ENCODE peak calls at places on chromosomes 5 and 9, in seven cellular contexts. M, Q, V, K, A, C and R are unnamed samples.

GRCh38 chr5:72608297-72608696 is 101.1 kb upstream of the ZNF366 start:
- DNase-seq in V (peak; percentile 29), C (peak; percentile 43), Q (no peak), K (no peak), M (peak; percentile 73), A (no peak), R (no peak)

GRCh38 chr5:83509535-83509934 is 38.0 kb downstream of the VCAN start:
- DNase-seq in C (peak; percentile 63), M (no peak), K (peak; percentile 57), V (peak; percentile 50), A (no peak), Q (no peak), R (no peak)

GRCh38 chr9:97880336-97880735 is 27.3 kb downstream of the FOXE1 start:
- DNase-seq in V (no peak), A (no peak), M (no peak), Q (peak; percentile 46), C (no peak), K (peak; percentile 8), R (no peak)

GRCh38 chr9:36166150-36166927 is 2.8 kb upstream of the CCIN start:
- DNase-seq in Q (peak; percentile 86), K (peak; percentile 91), C (peak; percentile 87), M (peak; percentile 76), V (peak; percentile 81), A (peak; percentile 94), R (peak; percentile 87)

GRCh38 chr5:90119531-90119940 is 290.0 kb downstream of the CETN3 start:
- DNase-seq in M (no peak), V (no peak), A (no peak), Q (no peak), C (no peak), K (no peak), R (no peak)

GRCh38 chr9:113428062-113428600 is 17.6 kb downstream of the C9orf43 start:
- DNase-seq in A (no peak), K (peak; percentile 33), Q (no peak), M (no peak), C (no peak), V (no peak), R (no peak)

GRCh38 chr5:80399553-80400239 is 8.2 kb upstream of the ZFYVE16 start:
- DNase-seq in C (no peak), K (peak; percentile 76), A (no peak), M (peak; percentile 41), V (no peak), Q (no peak), R (no peak)

GRCh38 chr5:92552206-92553160 is 1028.5 kb downstream of the NR2F1-AS1 start:
- DNase-seq in M (peak; percentile 96), A (no peak), Q (no peak), C (no peak), K (peak; percentile 99), V (peak; percentile 35), R (no peak)

GRCh38 chr5:56607551-56607950 is 207.8 kb upstream of the MAP3K1 start:
- DNase-seq in K (peak; percentile 43), Q (no peak), V (peak; percentile 43), M (peak; percentile 22), C (no peak), A (peak; percentile 70), R (no peak)

GRCh38 chr9:133976191-133976861 is 15.8 kb downstream of the VAV2 start:
- DNase-seq in V (no peak), A (no peak), Q (no peak), M (no peak), K (no peak), C (no peak), R (no peak)

GRCh38 chr9:77251050-77251449 is 73.7 kb downstream of the VPS13A start:
- DNase-seq in C (no peak), M (no peak), Q (no peak), K (no peak), V (no peak), A (no peak), R (no peak)

GRCh38 chr5:64666058-64666457 is 24.2 kb upstream of the SHISAL2B start:
- DNase-seq in M (peak; percentile 54), Q (no peak), K (peak; percentile 59), A (peak; percentile 53), V (peak; percentile 65), C (no peak), R (no peak)

GRCh38 chr9:136881691-136882108 is 4.6 kb upstream of the TRAF2 start:
- DNase-seq in C (no peak), V (peak; percentile 82), K (peak; percentile 71), Q (no peak), A (no peak), M (no peak), R (no peak)

GRCh38 chr5:69024241-69024651 is 69.6 kb upstream of the SLC30A5 start:
- DNase-seq in C (no peak), M (no peak), V (peak; percentile 65), A (peak; percentile 58), Q (peak; percentile 25), K (peak; percentile 59), R (no peak)
- TF ChIP-seq CTCF in C (peak; percentile 54), M (peak; percentile 51), V (peak; percentile 59), A (peak; percentile 89), Q (peak; percentile 58), K (peak; percentile 71), R (peak; percentile 73)

DNA sequence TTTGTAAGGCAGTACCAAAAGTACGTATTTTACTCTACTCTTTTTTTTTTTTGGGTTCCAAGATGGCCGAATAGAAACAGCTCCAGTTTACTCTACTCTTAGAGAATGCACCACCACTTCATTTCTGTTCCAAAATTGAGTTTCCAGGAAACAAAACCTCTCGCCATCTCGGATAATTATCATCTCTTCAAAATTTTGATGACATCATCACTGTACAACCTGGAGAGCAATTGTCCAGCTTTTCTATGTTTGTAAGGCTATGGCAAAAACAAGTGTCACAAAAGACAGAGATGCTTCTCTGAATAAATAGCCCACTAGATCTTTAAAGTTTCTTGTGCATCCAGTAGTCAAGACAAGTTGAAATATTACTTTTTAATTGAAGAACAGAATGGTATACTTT is 1631.9 kb upstream of the CDH6 start:
- DNase-seq in C (no peak), Q (no peak), M (no peak), V (no peak), K (no peak), A (no peak), R (no peak)
- TF ChIP-seq CTCF in C (no peak), Q (no peak), M (no peak), V (no peak), K (no peak), A (no peak), R (no peak)

DNA sequence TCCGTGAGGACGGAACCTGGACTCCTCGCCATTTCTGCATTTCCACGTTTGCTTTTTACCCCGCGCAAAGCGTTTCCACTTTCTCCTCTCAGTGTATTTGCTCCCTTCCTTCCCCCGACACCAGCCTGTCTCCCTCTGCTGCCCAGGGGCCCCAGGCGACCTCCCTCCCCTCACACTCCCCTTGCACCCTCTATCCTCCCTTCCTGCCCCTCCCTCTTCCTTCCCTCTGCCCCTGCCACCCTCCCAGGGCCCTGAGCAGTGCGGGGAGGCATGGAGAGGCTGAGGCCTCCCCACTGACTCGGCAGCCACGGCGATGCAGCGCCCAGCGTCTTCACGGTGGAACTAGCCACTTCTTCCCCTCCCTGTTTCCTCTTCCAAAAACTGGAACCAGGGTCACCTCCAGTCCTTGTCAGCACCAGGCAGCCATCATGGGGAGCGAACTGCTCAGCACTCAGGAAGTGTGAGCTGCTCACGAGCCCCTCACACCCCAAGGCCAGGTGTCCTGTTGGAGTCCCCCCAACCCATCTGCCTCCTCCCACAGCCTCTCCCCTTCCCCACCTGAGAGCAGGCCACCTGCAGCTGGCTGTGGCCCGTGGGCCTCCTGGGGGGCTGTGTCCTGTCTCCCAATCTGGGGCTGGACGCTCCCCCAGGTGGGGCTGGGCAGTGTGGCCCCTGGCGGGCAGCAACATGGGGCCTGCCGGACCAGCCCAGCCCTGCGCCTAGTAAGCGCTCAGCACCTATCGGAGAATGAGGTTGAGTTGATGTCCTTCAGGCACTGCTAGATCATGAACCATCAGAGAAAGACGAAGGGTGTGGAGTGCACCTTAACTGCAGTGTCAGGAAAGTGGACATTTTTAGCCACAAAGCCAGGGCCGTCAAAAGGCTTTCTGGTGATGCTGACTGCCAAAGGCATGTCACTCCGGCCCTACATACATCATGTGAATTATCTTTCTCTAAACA is 17.5 kb downstream of the UBE2QL1 start:
- DNase-seq in K (no peak), Q (no peak), M (no peak), V (no peak), C (no peak), A (peak; percentile 30), R (no peak)
- TF ChIP-seq CTCF in K (no peak), Q (no peak), M (no peak), V (no peak), C (no peak), A (no peak), R (no peak)

DNA sequence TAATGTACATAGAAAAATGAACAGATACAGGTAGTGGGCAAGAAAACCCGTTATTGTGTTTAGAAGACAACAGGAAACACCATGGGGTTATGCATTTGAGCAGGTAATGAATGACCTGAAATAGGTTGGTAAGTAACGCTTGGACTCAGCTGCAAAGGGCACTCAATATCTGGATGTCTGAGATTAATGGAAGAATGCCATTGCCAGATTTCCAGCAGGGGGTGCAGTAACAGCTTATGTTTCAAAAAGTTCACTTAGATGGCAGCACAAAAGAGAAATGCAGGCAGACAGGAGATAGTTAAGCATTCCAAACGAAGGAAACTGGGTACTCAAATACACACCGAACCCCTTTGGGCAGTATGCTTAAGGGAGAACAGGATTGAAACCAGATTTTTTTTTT is 285.5 kb upstream of the VLDLR start:
- DNase-seq in Q (no peak), K (peak; percentile 11), C (no peak), M (peak; percentile 7), A (no peak), V (no peak), R (no peak)
- TF ChIP-seq CTCF in Q (peak; percentile 34), K (peak; percentile 40), C (peak; percentile 49), M (peak; percentile 24), A (peak; percentile 54), V (peak; percentile 28), R (peak; percentile 12)

GRCh38 chr9:131129183-131129582 is 3.8 kb downstream of the NUP214 start:
- DNase-seq in Q (no peak), K (no peak), V (no peak), M (no peak), C (no peak), A (no peak), R (no peak)

GRCh38 chr9:131122158-131122557 is 3.2 kb upstream of the NUP214 start:
- DNase-seq in C (no peak), M (no peak), V (no peak), K (no peak), A (no peak), Q (no peak), R (no peak)

GRCh38 chr9:131125038-131125287 is 423 bp upstream of the NUP214 start:
- DNase-seq in A (no peak), Q (no peak), K (peak; percentile 14), C (no peak), V (peak; percentile 20), M (no peak), R (no peak)

GRCh38 chr9:131126059-131126426 is 657 bp downstream of the NUP214 start:
- DNase-seq in C (no peak), M (no peak), K (no peak), V (no peak), A (no peak), Q (no peak), R (no peak)

GRCh38 chr9:131125288-131126058 is at the start of gene NUP214:
- DNase-seq in Q (peak; percentile 99), M (peak; percentile 97), A (peak; percentile 99), C (peak; percentile 100), V (peak; percentile 99), K (peak; percentile 98), R (peak; percentile 100)
- TF ChIP-seq CTCF in Q (no peak), M (no peak), A (no peak), C (no peak), V (no peak), K (no peak), R (no peak)

GRCh38 chr5:50727845-50728244 is 61.4 kb downstream of the PARP8 start:
- DNase-seq in K (no peak), A (no peak), M (no peak), Q (no peak), V (no peak), C (no peak), R (no peak)
- TF ChIP-seq CTCF in K (no peak), A (no peak), M (no peak), Q (no peak), V (no peak), C (no peak), R (no peak)